ENCODE peak calls at places on chromosomes 6 and 20, in eight cellular contexts. L, H, Z, P, G, O, R and D are unnamed samples.
A peak's percentile ranks its signal among the peaks of the same experiment; 100 is the strongest.

GRCh38 chr6:31906122-31906521 is 4.2 kb upstream of the ZBTB12 start:
- DNase-seq in L (peak; percentile 49), H (no peak), Z (no peak), P (no peak), G (no peak), O (no peak), R (no peak), D (no peak)

GRCh38 chr6:74343804-74344203 is 647.8 kb downstream of the CD109 start:
- DNase-seq in L (no peak), H (no peak), Z (no peak), P (peak; percentile 10), G (no peak), O (peak; percentile 43), R (no peak), D (peak; percentile 23)

GRCh38 chr6:164039954-164040375 is 625.4 kb downstream of the QKI start:
- DNase-seq in L (no peak), H (peak; percentile 76), Z (no peak), P (no peak), G (no peak), O (peak; percentile 50), R (no peak), D (no peak)

GRCh38 chr6:31792741-31793140 is 2.8 kb downstream of the VARS1 start:
- DNase-seq in L (no peak), H (no peak), Z (peak; percentile 85), P (peak; percentile 50), G (no peak), O (peak; percentile 51), R (peak; percentile 55), D (peak; percentile 89)

GRCh38 chr20:38143646-38144554 is 21.2 kb downstream of the TGM2 start:
- DNase-seq in L (no peak), H (no peak), Z (peak; percentile 100), P (peak; percentile 84), G (peak; percentile 78), O (peak; percentile 73), R (peak; percentile 74), D (peak; percentile 100)

GRCh38 chr6:1554881-1555569 is 54.7 kb upstream of the FOXC1 start:
- DNase-seq in L (no peak), H (peak; percentile 88), Z (no peak), P (peak; percentile 47), G (no peak), O (peak; percentile 58), R (peak; percentile 42), D (peak; percentile 50)

GRCh38 chr20:10591956-10592521 is 81.8 kb downstream of the JAG1 start:
- DNase-seq in L (no peak), H (no peak), Z (no peak), P (no peak), G (no peak), O (no peak), R (no peak), D (no peak)

GRCh38 chr6:14542670-14543366 is 425.2 kb downstream of the CD83 start:
- DNase-seq in L (no peak), H (no peak), Z (peak; percentile 82), P (peak; percentile 68), G (no peak), O (peak; percentile 55), R (peak; percentile 76), D (peak; percentile 79)

GRCh38 chr6:87274660-87275273 is 47.6 kb upstream of the SMIM8 start:
- DNase-seq in L (no peak), H (no peak), Z (peak; percentile 24), P (peak; percentile 77), G (no peak), O (peak; percentile 87), R (peak; percentile 75), D (peak; percentile 10)

GRCh38 chr20:12570371-12570770 is 438.4 kb upstream of the SPTLC3 start:
- DNase-seq in L (peak; percentile 64), H (no peak), Z (peak; percentile 31), P (no peak), G (no peak), O (peak; percentile 11), R (peak; percentile 10), D (peak; percentile 51)

GRCh38 chr20:41340327-41341055 is at the start of gene LPIN3:
- DNase-seq in L (peak; percentile 91), H (peak; percentile 94), Z (peak; percentile 89), P (peak; percentile 81), G (peak; percentile 43), O (peak; percentile 86), R (peak; percentile 31), D (peak; percentile 96)

GRCh38 chr6:141677598-141678211 is 455.0 kb upstream of the GJE1 start:
- DNase-seq in L (no peak), H (no peak), Z (peak; percentile 38), P (peak; percentile 57), G (no peak), O (peak; percentile 73), R (peak; percentile 24), D (peak; percentile 50)

GRCh38 chr20:25299801-25300200 is 51.9 kb downstream of the PYGB start:
- DNase-seq in L (no peak), H (no peak), Z (peak; percentile 42), P (peak; percentile 29), G (no peak), O (peak; percentile 45), R (peak; percentile 37), D (peak; percentile 46)

GRCh38 chr20:62796699-62797491 is 622 bp downstream of the MRGBP start:
- DNase-seq in L (no peak), H (no peak), Z (no peak), P (no peak), G (no peak), O (no peak), R (no peak), D (no peak)
- H3K4me3 ChIP-seq in L (peak overlapping the region; percentile 40), H (peak overlapping the region; percentile 70), Z (peak overlapping the region; percentile 58), P (peak overlapping the region; percentile 52), G (peak overlapping the region; percentile 89), O (peak overlapping the region; percentile 74), R (peak overlapping the region; percentile 67), D (peak overlapping the region; percentile 53)

GRCh38 chr6:21019614-21020013 is 485.4 kb downstream of the CDKAL1 start:
- DNase-seq in L (no peak), H (no peak), Z (peak; percentile 20), P (peak; percentile 29), G (no peak), O (peak; percentile 48), R (no peak), D (no peak)
- TF ChIP-seq CTCF in L (no peak), H (no peak), Z (peak; percentile 34), P (peak; percentile 39), G (no peak), O (peak; percentile 55), R (peak; percentile 18), D (peak; percentile 37)

DNA sequence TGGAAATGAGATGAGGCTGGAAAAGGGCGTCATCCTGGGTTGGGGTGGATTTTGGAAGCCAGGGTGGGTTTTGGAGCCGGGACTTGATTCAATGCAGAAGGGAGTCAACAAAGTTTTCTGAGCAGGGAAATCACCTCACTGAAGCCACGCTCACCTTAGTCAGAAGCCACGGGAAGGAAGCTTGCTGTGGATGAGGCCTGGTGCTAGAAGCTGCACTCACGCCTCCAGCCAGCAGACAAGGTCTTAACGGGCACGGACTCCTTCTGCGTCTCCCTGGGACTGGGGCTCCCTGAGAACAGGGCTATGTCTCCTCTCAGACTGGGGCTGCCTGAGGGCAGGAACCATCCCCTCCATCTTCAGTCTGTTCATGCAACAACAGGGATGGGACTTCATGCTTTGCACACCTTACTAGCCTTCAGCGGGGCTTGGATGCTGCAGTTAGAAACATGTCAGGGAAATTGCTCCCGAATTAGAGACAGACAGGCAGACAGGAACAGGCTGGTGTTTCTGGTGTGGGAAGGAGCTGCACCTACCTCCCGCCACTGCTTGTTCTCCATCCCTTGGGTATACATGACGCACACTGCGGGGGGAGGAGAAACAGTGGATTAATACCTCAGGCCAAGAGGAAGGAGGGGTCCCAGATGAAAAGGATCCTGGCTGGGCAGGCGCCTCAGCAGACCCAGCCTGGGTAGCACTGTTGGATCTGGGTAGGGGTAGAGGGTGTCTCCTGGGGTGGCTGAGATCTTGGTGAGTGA is 17.5 kb downstream of the CPNE5 start:
- DNase-seq in L (no peak), H (no peak), Z (no peak), P (no peak), G (no peak), O (no peak), R (no peak), D (peak; percentile 29)
- H3K4me3 ChIP-seq in L (no peak overlapping the region), H (no peak overlapping the region), Z (no peak overlapping the region), P (no peak overlapping the region), G (no peak overlapping the region), O (no peak overlapping the region), R (no peak overlapping the region), D (no peak overlapping the region)

DNA sequence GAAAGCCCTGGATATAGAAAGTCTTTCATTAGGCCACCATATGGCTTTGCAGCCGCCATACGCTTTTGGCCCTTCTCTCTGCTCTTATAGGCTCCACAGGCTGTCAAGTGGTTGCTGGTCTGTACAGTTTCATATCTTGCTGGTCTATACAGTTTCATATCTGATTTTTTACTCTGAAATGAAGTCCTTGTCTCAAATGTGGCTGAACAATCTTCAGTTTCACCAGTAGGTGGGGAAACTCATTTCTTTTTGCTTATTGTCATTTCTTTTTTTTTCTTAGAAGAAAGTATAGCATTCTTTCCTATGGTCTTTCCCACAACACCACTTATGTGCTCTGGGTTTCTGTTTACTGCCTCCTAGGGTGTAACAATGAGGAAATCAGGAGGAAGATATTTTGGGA is 771.4 kb upstream of the MMS22L start:
- DNase-seq in L (no peak), H (no peak), Z (peak; percentile 17), P (peak; percentile 35), G (no peak), O (peak; percentile 8), R (no peak), D (peak; percentile 32)
- TF ChIP-seq CTCF in L (no peak), H (peak; percentile 7), Z (no peak), P (peak; percentile 29), G (no peak), O (peak; percentile 19), R (peak; percentile 29), D (peak; percentile 44)

DNA sequence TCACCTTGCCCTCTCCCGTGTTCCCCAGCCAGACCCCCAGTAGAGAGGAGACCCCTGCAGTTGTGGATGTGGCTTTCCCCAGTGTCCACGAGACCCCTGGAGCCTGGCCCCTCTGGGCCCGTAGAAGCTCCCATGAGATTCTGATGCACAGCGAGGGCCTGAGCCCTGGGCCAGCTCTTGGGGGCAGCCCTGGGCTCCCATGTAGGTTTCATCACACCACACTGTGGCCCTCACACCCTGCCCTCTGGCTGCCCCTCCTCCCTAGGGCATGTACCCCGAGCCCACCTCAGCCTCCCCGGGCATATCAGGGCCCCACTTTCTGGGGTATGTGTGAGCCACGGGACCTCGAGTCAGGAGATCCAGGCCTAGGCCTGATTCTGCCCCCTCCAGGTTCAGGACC is 7.0 kb upstream of the CHRNA4 start:
- DNase-seq in L (no peak), H (no peak), Z (no peak), P (no peak), G (no peak), O (no peak), R (no peak), D (no peak)
- H3K4me3 ChIP-seq in L (no peak overlapping the region), H (no peak overlapping the region), Z (no peak overlapping the region), P (no peak overlapping the region), G (no peak overlapping the region), O (no peak overlapping the region), R (no peak overlapping the region), D (no peak overlapping the region)

DNA sequence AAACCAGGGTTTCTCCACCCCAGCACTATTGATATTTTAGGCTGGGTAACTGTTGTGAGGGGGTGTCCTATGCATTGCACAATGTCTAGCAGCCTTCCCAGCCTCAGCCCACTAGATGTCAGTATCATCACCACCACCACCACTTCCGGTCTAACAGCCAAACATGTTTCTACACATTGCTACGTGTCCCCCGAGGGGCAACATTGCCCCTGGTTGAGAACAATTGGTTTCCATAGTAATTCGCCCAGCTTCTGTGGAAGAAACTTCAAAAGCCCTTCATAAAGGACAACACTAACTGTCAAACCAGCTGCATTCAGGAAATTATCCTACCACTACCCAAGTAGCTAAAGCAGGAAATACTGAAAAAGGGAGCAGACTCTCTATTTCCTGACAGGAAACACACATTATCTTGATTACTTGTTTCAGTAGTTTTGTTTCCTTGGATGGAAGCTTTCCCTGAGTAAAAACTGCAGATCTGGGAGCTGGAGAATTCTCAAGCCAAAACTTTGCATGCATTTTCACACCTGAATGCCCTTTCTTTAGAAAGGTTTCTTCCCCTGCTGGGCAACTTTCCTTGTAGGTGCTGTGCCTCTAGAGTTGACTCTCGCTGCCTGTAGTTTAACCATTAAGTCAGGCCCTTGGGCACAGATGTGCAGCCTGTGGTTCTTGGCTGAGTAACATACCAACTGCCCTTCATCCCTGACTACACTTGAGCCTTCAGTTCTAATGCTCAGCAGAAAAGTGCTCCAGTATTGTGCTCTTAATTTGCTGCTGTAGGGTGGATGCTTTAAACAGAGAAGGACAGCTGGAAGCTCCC is 23.6 kb downstream of the PKHD1 start:
- DNase-seq in L (no peak), H (no peak), Z (peak; percentile 69), P (peak; percentile 6), G (no peak), O (peak; percentile 24), R (peak; percentile 11), D (peak; percentile 65)
- TF ChIP-seq CTCF in L (peak; percentile 70), H (peak; percentile 58), Z (peak; percentile 57), P (peak; percentile 46), G (no peak), O (peak; percentile 55), R (peak; percentile 65), D (peak; percentile 56)